ENCODE peak calls at places on chromosomes 2 and 18, in seven cellular contexts. One of them, this sample, is unnamed.

GRCh38 chr2:149741646-149742045 is 154.1 kb upstream of the MMADHC start:
- DNase-seq in astrocyte: peak; percentile 93
- DNase-seq in psoas muscle: no peak
- DNase-seq in AG04450: peak; percentile 72
- DNase-seq in PC-9: no peak
- DNase-seq in breast epithelium: no peak
- DNase-seq in brain microvascular endothelial cell: no peak
- DNase-seq in this sample: peak; percentile 85

GRCh38 chr2:68103026-68103425 is 40.2 kb upstream of the C1D start:
- DNase-seq in psoas muscle: no peak
- DNase-seq in astrocyte: peak; percentile 55
- DNase-seq in AG04450: no peak
- DNase-seq in breast epithelium: no peak
- DNase-seq in PC-9: no peak
- DNase-seq in brain microvascular endothelial cell: no peak
- DNase-seq in this sample: no peak

GRCh38 chr2:15956230-15956629 is 15.9 kb downstream of the MYCN start:
- DNase-seq in AG04450: no peak
- DNase-seq in astrocyte: no peak
- DNase-seq in PC-9: no peak
- DNase-seq in breast epithelium: no peak
- DNase-seq in brain microvascular endothelial cell: no peak
- DNase-seq in psoas muscle: no peak
- DNase-seq in this sample: no peak

GRCh38 chr18:61893304-61893970 is 630 bp upstream of the RNF152 start:
- DNase-seq in brain microvascular endothelial cell: peak; percentile 40
- DNase-seq in AG04450: no peak
- DNase-seq in psoas muscle: peak; percentile 56
- DNase-seq in breast epithelium: no peak
- DNase-seq in PC-9: no peak
- DNase-seq in astrocyte: no peak
- DNase-seq in this sample: no peak

GRCh38 chr2:168245074-168245825 is 2.1 kb downstream of the STK39 start:
- DNase-seq in psoas muscle: no peak
- DNase-seq in astrocyte: no peak
- DNase-seq in breast epithelium: no peak
- DNase-seq in AG04450: no peak
- DNase-seq in brain microvascular endothelial cell: no peak
- DNase-seq in PC-9: no peak
- DNase-seq in this sample: no peak

GRCh38 chr2:235839226-235839625 is 329.0 kb downstream of the GBX2 start:
- DNase-seq in astrocyte: no peak
- DNase-seq in PC-9: no peak
- DNase-seq in brain microvascular endothelial cell: no peak
- DNase-seq in psoas muscle: no peak
- DNase-seq in breast epithelium: no peak
- DNase-seq in AG04450: no peak
- DNase-seq in this sample: no peak

GRCh38 chr2:65655000-65655399 is 222.6 kb upstream of the SPRED2 start:
- DNase-seq in brain microvascular endothelial cell: no peak
- DNase-seq in breast epithelium: no peak
- DNase-seq in PC-9: no peak
- DNase-seq in astrocyte: no peak
- DNase-seq in AG04450: no peak
- DNase-seq in psoas muscle: no peak
- DNase-seq in this sample: no peak

GRCh38 chr2:84526562-84526961 is 10.3 kb downstream of the DNAH6 start:
- DNase-seq in psoas muscle: no peak
- DNase-seq in AG04450: no peak
- DNase-seq in PC-9: no peak
- DNase-seq in breast epithelium: no peak
- DNase-seq in brain microvascular endothelial cell: no peak
- DNase-seq in astrocyte: peak; percentile 2
- DNase-seq in this sample: no peak

GRCh38 chr2:120828066-120828465 is 92.4 kb downstream of the GLI2 start:
- DNase-seq in breast epithelium: no peak
- DNase-seq in astrocyte: no peak
- DNase-seq in AG04450: no peak
- DNase-seq in psoas muscle: no peak
- DNase-seq in PC-9: no peak
- DNase-seq in brain microvascular endothelial cell: no peak
- DNase-seq in this sample: no peak

GRCh38 chr2:170822885-170823799 is 6.5 kb downstream of the GAD1 start:
- DNase-seq in psoas muscle: no peak
- DNase-seq in astrocyte: no peak
- DNase-seq in PC-9: no peak
- DNase-seq in breast epithelium: no peak
- DNase-seq in AG04450: no peak
- DNase-seq in brain microvascular endothelial cell: no peak
- DNase-seq in this sample: no peak

GRCh38 chr2:170461875-170462274 is 253.3 kb upstream of the SP5 start:
- DNase-seq in breast epithelium: no peak
- DNase-seq in PC-9: no peak
- DNase-seq in astrocyte: no peak
- DNase-seq in brain microvascular endothelial cell: no peak
- DNase-seq in AG04450: no peak
- DNase-seq in psoas muscle: no peak
- DNase-seq in this sample: no peak

GRCh38 chr2:98486374-98486981 is 41.8 kb downstream of the INPP4A start:
- DNase-seq in AG04450: no peak
- DNase-seq in astrocyte: no peak
- DNase-seq in brain microvascular endothelial cell: no peak
- DNase-seq in psoas muscle: no peak
- DNase-seq in PC-9: no peak
- DNase-seq in breast epithelium: no peak
- DNase-seq in this sample: no peak

GRCh38 chr2:127623388-127624320 is 22.3 kb upstream of the GPR17 start:
- DNase-seq in AG04450: no peak
- DNase-seq in brain microvascular endothelial cell: peak; percentile 72
- DNase-seq in psoas muscle: no peak
- DNase-seq in astrocyte: peak; percentile 59
- DNase-seq in breast epithelium: peak; percentile 45
- DNase-seq in PC-9: no peak
- DNase-seq in this sample: no peak

GRCh38 chr2:75846683-75847190 is 136.0 kb upstream of the GCFC2 start:
- DNase-seq in PC-9: no peak
- DNase-seq in AG04450: no peak
- DNase-seq in brain microvascular endothelial cell: no peak
- DNase-seq in breast epithelium: no peak
- DNase-seq in astrocyte: peak; percentile 18
- DNase-seq in psoas muscle: no peak
- DNase-seq in this sample: no peak

GRCh38 chr2:67733517-67733916 is 329.3 kb downstream of the C1D start:
- DNase-seq in astrocyte: no peak
- DNase-seq in AG04450: no peak
- DNase-seq in psoas muscle: no peak
- DNase-seq in PC-9: peak; percentile 28
- DNase-seq in breast epithelium: peak; percentile 50
- DNase-seq in brain microvascular endothelial cell: peak; percentile 38
- DNase-seq in this sample: no peak

GRCh38 chr2:143128681-143129580 is at the start of gene ARHGAP15:
- DNase-seq in psoas muscle: no peak
- DNase-seq in breast epithelium: no peak
- DNase-seq in astrocyte: no peak
- DNase-seq in PC-9: no peak
- DNase-seq in AG04450: no peak
- DNase-seq in brain microvascular endothelial cell: no peak
- DNase-seq in this sample: no peak

GRCh38 chr18:26103579-26103978 is 13.2 kb upstream of the SS18 start:
- DNase-seq in AG04450: no peak
- DNase-seq in breast epithelium: no peak
- DNase-seq in brain microvascular endothelial cell: no peak
- DNase-seq in astrocyte: no peak
- DNase-seq in psoas muscle: no peak
- DNase-seq in PC-9: no peak
- DNase-seq in this sample: no peak

GRCh38 chr2:27663463-27664244 is at the start of the genes SLC4A1AP and SUPT7L:
- DNase-seq in psoas muscle: peak; percentile 59
- DNase-seq in brain microvascular endothelial cell: peak; percentile 82
- DNase-seq in PC-9: peak; percentile 71
- DNase-seq in astrocyte: peak; percentile 83
- DNase-seq in breast epithelium: peak; percentile 57
- DNase-seq in AG04450: peak; percentile 61
- DNase-seq in this sample: peak; percentile 44
- TF ChIP-seq CTCF in psoas muscle: no peak
- TF ChIP-seq CTCF in brain microvascular endothelial cell: peak; percentile 2
- TF ChIP-seq CTCF in PC-9: peak; percentile 18
- TF ChIP-seq CTCF in astrocyte: no peak
- TF ChIP-seq CTCF in breast epithelium: no peak
- TF ChIP-seq CTCF in AG04450: peak; percentile 14
- TF ChIP-seq CTCF in this sample: no peak

GRCh38 chr2:113028112-113028511 is 22.9 kb downstream of the IL36A start:
- DNase-seq in psoas muscle: no peak
- DNase-seq in brain microvascular endothelial cell: no peak
- DNase-seq in breast epithelium: no peak
- DNase-seq in astrocyte: no peak
- DNase-seq in PC-9: no peak
- DNase-seq in AG04450: no peak
- DNase-seq in this sample: no peak
- H3K27me3 ChIP-seq in psoas muscle: peaks cover 2% of the 10 kb centered on the region
- H3K27me3 ChIP-seq in brain microvascular endothelial cell: peaks cover 36% of the 10 kb centered on the region
- H3K27me3 ChIP-seq in breast epithelium: no peaks in the 10 kb centered on the region
- H3K27me3 ChIP-seq in astrocyte: peaks cover 55% of the 10 kb centered on the region
- H3K27me3 ChIP-seq in PC-9: no peaks in the 10 kb centered on the region
- H3K27me3 ChIP-seq in AG04450: peaks cover 22% of the 10 kb centered on the region
- H3K27me3 ChIP-seq in this sample: peaks cover 22% of the 10 kb centered on the region

GRCh38 chr2:96464651-96465050 is 40.5 kb downstream of the NEURL3 start:
- DNase-seq in AG04450: no peak
- DNase-seq in brain microvascular endothelial cell: no peak
- DNase-seq in psoas muscle: no peak
- DNase-seq in breast epithelium: no peak
- DNase-seq in astrocyte: no peak
- DNase-seq in PC-9: no peak
- DNase-seq in this sample: no peak

GRCh38 chr2:96470089-96470488 is 35.1 kb downstream of the NEURL3 start:
- DNase-seq in astrocyte: no peak
- DNase-seq in brain microvascular endothelial cell: no peak
- DNase-seq in breast epithelium: no peak
- DNase-seq in AG04450: no peak
- DNase-seq in PC-9: no peak
- DNase-seq in psoas muscle: no peak
- DNase-seq in this sample: no peak

GRCh38 chr2:96471772-96472171 is 33.4 kb downstream of the NEURL3 start:
- DNase-seq in AG04450: no peak
- DNase-seq in PC-9: no peak
- DNase-seq in astrocyte: no peak
- DNase-seq in psoas muscle: no peak
- DNase-seq in breast epithelium: no peak
- DNase-seq in brain microvascular endothelial cell: no peak
- DNase-seq in this sample: no peak

GRCh38 chr2:96468904-96469303 is 36.3 kb downstream of the NEURL3 start:
- DNase-seq in PC-9: no peak
- DNase-seq in astrocyte: no peak
- DNase-seq in breast epithelium: no peak
- DNase-seq in psoas muscle: no peak
- DNase-seq in AG04450: no peak
- DNase-seq in brain microvascular endothelial cell: no peak
- DNase-seq in this sample: no peak

DNA sequence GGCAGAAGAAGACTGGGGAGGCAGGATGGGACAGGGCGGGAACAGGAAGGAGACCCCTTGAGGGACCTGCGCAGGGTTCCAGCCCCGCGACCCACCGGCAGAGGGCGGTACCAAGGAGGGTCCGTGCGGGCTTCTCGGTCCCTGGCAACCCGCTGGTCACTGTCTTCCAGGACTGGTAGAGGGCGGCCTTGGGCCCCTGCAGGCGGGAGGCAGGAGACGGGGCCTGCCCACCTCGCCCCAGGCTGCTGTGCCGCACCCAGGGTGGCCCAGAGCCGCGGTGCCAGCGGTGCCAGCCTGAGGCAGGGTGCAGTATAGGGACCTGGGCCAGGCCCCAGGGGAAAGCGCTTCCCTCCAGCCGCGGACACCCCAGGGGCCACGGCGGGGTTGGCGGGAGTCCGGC is 34.5 kb downstream of the NEURL3 start:
- DNase-seq in astrocyte: no peak
- DNase-seq in psoas muscle: peak; percentile 42
- DNase-seq in AG04450: no peak
- DNase-seq in brain microvascular endothelial cell: peak; percentile 4
- DNase-seq in PC-9: no peak
- DNase-seq in breast epithelium: no peak
- DNase-seq in this sample: no peak
- TF ChIP-seq CTCF in astrocyte: peak; percentile 20
- TF ChIP-seq CTCF in psoas muscle: peak; percentile 53
- TF ChIP-seq CTCF in AG04450: peak; percentile 62
- TF ChIP-seq CTCF in brain microvascular endothelial cell: peak; percentile 84
- TF ChIP-seq CTCF in PC-9: no peak
- TF ChIP-seq CTCF in breast epithelium: no peak
- TF ChIP-seq CTCF in this sample: peak; percentile 71

DNA sequence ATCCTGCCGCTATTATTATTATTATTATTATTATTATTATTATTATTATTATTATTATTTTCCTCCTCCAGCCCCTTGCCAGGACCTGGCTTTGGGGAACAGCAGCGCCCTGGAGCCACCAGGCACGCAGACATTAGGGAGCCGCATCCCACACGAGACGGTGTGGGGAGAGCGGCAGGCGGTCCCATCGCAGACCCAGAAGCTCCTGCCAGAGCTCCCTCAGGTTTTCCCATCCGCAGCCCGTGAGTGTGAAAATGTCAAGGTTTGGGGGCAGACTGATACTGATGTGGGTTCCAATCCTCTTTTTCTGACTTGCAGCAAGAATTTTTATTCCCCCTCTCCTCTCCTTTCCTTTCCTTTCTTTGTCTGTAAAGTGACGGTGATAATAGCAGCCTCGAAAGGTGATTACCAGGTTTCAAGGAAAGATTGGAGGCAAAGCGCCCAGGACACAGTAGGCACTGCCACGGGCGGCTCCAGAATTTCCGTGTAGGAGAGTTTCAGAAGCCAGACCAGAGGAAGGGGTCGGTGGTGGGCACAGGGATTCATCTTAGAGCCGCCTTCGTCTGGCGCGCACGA is 812 bp downstream of the SCTR start:
- DNase-seq in brain microvascular endothelial cell: no peak
- DNase-seq in psoas muscle: no peak
- DNase-seq in AG04450: no peak
- DNase-seq in breast epithelium: no peak
- DNase-seq in PC-9: no peak
- DNase-seq in astrocyte: no peak
- DNase-seq in this sample: no peak
- H3K27me3 ChIP-seq in brain microvascular endothelial cell: peaks cover 31% of the 10 kb centered on the region
- H3K27me3 ChIP-seq in psoas muscle: peaks cover 3% of the 10 kb centered on the region
- H3K27me3 ChIP-seq in AG04450: peaks cover 23% of the 10 kb centered on the region
- H3K27me3 ChIP-seq in breast epithelium: no peaks in the 10 kb centered on the region
- H3K27me3 ChIP-seq in PC-9: peaks cover 54% of the 10 kb centered on the region
- H3K27me3 ChIP-seq in astrocyte: peaks cover 35% of the 10 kb centered on the region
- H3K27me3 ChIP-seq in this sample: peaks cover 16% of the 10 kb centered on the region

GRCh38 chr2:9165625-9166024 is 41.0 kb upstream of the ASAP2 start:
- DNase-seq in PC-9: peak; percentile 77
- DNase-seq in AG04450: no peak
- DNase-seq in brain microvascular endothelial cell: peak; percentile 37
- DNase-seq in breast epithelium: no peak
- DNase-seq in astrocyte: peak; percentile 65
- DNase-seq in psoas muscle: no peak
- DNase-seq in this sample: no peak
- TF ChIP-seq CTCF in PC-9: no peak
- TF ChIP-seq CTCF in AG04450: no peak
- TF ChIP-seq CTCF in brain microvascular endothelial cell: no peak
- TF ChIP-seq CTCF in breast epithelium: no peak
- TF ChIP-seq CTCF in astrocyte: no peak
- TF ChIP-seq CTCF in psoas muscle: no peak
- TF ChIP-seq CTCF in this sample: no peak

GRCh38 chr2:102200539-102200938 is 13.7 kb downstream of the IL1RL2 start:
- DNase-seq in astrocyte: no peak
- DNase-seq in psoas muscle: no peak
- DNase-seq in breast epithelium: no peak
- DNase-seq in AG04450: no peak
- DNase-seq in brain microvascular endothelial cell: no peak
- DNase-seq in PC-9: no peak
- DNase-seq in this sample: no peak
- H3K27me3 ChIP-seq in astrocyte: no peaks in the 10 kb centered on the region
- H3K27me3 ChIP-seq in psoas muscle: no peaks in the 10 kb centered on the region
- H3K27me3 ChIP-seq in breast epithelium: no peaks in the 10 kb centered on the region
- H3K27me3 ChIP-seq in AG04450: no peaks in the 10 kb centered on the region
- H3K27me3 ChIP-seq in brain microvascular endothelial cell: no peaks in the 10 kb centered on the region
- H3K27me3 ChIP-seq in PC-9: no peaks in the 10 kb centered on the region
- H3K27me3 ChIP-seq in this sample: no peaks in the 10 kb centered on the region

This sample was measured in BJ.